ENCODE peak calls at places on chromosomes 6 and 20, in five cellular contexts. H, Z, E, T and L are unnamed samples.

GRCh38 chr20:23235173-23236027 is 115.2 kb upstream of the NXT1 start:
- DNase-seq in H (no peak), Z (peak), E (peak), T (no peak), L (no peak)

GRCh38 chr6:160972111-160972510 is 19.5 kb upstream of the MAP3K4 start:
- DNase-seq in H (no peak), Z (no peak), E (no peak), T (no peak), L (no peak)

GRCh38 chr6:153801917-153802316 is 237.1 kb upstream of the OPRM1 start:
- DNase-seq in H (no peak), Z (no peak), E (peak), T (no peak), L (no peak)

GRCh38 chr6:99819853-99820252 is 174.2 kb downstream of the MCHR2 start:
- DNase-seq in H (no peak), Z (no peak), E (no peak), T (no peak), L (no peak)

GRCh38 chr20:61940491-61940890 is 125.2 kb downstream of the TAF4 start:
- DNase-seq in H (no peak), Z (no peak), E (no peak), T (no peak), L (no peak)

GRCh38 chr20:46122071-46122470 is 4.0 kb downstream of the CD40 start:
- DNase-seq in H (peak), Z (no peak), E (no peak), T (no peak), L (no peak)

GRCh38 chr6:113856571-113857564 is at the start of gene MARCKS:
- DNase-seq in H (peak), Z (peak), E (peak), T (peak), L (peak)

GRCh38 chr6:47481806-47482205 is 4.2 kb downstream of the CD2AP start:
- DNase-seq in H (no peak), Z (no peak), E (no peak), T (no peak), L (no peak)

GRCh38 chr20:44211177-44212039 is 837 bp upstream of the OSER1 start:
- DNase-seq in H (peak), Z (no peak), E (no peak), T (no peak), L (no peak)

GRCh38 chr20:52622086-52622485 is 350.1 kb upstream of the TSHZ2 start:
- DNase-seq in H (no peak), Z (no peak), E (no peak), T (no peak), L (no peak)

GRCh38 chr20:21052241-21052640 is 53.9 kb downstream of the LINC00237 start:
- DNase-seq in H (no peak), Z (no peak), E (no peak), T (no peak), L (no peak)

GRCh38 chr6:22071655-22072054 is 225.2 kb downstream of the PRL start:
- DNase-seq in H (no peak), Z (no peak), E (peak), T (no peak), L (no peak)

GRCh38 chr6:30965140-30965601 is 18.3 kb upstream of the MUC21 start:
- DNase-seq in H (no peak), Z (no peak), E (no peak), T (no peak), L (no peak)

GRCh38 chr20:38242848-38243449 is 17.6 kb downstream of the KIAA1755 start:
- DNase-seq in H (no peak), Z (no peak), E (peak), T (no peak), L (no peak)

GRCh38 chr6:1122083-1122482 is 189.8 kb upstream of the FOXQ1 start:
- DNase-seq in H (no peak), Z (no peak), E (no peak), T (no peak), L (no peak)

GRCh38 chr6:1116149-1116548 is 195.7 kb upstream of the FOXQ1 start:
- DNase-seq in H (peak), Z (no peak), E (no peak), T (no peak), L (no peak)

GRCh38 chr6:1113921-1114320 is 198.0 kb upstream of the FOXQ1 start:
- DNase-seq in H (no peak), Z (no peak), E (no peak), T (no peak), L (no peak)

GRCh38 chr6:1118287-1118647 is 193.6 kb upstream of the FOXQ1 start:
- DNase-seq in H (no peak), Z (no peak), E (no peak), T (no peak), L (no peak)

GRCh38 chr6:1117530-1118286 is 194.2 kb upstream of the FOXQ1 start:
- DNase-seq in H (no peak), Z (no peak), E (no peak), T (no peak), L (no peak)
- TF ChIP-seq CTCF in H (no peak), Z (no peak), E (no peak), T (no peak), L (no peak)

DNA sequence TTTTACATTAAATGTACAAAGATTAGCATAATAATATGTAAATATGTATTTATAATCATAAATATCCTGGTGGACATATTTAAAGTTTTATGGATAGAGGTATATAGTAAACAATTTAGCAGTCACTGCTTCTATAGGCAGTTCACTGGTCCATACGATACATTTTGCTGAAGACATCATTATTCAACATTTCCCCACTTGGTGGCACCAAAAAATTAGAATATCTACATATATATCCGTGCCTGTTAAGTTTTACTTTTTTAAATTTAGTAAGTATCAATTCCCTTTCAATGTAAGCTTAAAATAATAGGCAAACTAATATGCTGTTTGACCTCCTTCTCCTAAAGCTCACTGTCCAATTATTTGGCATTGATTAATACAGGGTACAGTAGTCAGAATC is 64.2 kb downstream of the LMBRD1 start:
- DNase-seq in H (no peak), Z (no peak), E (no peak), T (no peak), L (no peak)
- TF ChIP-seq CTCF in H (no peak), Z (no peak), E (no peak), T (peak), L (no peak)

GRCh38 chr6:132259070-132259469 is 142.2 kb downstream of the MOXD1 start:
- DNase-seq in H (no peak), Z (peak), E (peak), T (no peak), L (no peak)
- TF ChIP-seq CTCF in H (no peak), Z (peak), E (peak), T (no peak), L (no peak)

GRCh38 chr20:48375804-48376203 is 452.0 kb downstream of the PREX1 start:
- DNase-seq in H (no peak), Z (no peak), E (no peak), T (no peak), L (no peak)
- TF ChIP-seq CTCF in H (no peak), Z (no peak), E (no peak), T (no peak), L (no peak)

DNA sequence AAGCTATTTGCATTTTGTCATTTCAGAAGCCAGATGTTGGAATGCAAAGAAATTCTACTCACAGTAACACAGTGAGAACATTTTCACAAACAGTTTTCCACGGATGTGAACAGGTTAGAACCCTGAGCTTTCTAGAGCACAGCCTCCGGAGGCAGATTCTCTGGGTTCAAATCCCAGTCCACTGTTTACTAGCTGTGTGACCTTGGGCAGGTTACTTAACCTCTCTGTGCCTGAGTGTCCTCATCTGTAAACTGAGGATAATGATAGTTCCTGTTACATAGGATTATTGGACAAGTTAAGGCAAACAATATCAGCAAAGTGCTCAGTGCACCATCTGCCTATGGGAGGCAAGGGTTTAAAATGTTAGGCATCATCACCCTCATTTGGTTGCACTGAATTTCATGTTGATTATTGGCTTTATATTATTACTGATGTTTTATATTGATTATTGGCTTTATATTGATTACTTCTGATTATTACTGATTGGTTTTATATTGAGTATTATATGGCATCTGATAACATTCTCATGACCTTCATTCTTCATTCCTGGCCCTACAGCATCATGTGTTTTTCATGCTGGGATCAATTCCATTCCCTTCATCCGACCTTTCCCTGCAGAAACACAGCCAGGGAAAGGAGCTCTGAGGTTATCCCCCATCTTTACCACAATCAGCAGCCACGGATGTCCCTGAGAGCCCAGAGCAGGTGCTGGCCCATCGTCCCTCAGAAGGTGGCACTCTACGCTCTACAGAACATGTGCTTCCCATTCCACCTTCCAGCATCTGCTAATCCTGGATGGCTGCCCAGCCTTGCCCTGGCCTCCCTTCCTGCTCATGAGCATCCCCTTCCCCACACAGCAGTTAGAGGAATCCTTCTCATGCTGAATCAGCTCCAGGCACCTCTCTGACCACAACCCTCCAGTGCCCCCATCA is 283.1 kb downstream of the PREX1 start:
- DNase-seq in H (no peak), Z (no peak), E (no peak), T (no peak), L (no peak)
- TF ChIP-seq CTCF in H (no peak), Z (no peak), E (no peak), T (no peak), L (no peak)

DNA sequence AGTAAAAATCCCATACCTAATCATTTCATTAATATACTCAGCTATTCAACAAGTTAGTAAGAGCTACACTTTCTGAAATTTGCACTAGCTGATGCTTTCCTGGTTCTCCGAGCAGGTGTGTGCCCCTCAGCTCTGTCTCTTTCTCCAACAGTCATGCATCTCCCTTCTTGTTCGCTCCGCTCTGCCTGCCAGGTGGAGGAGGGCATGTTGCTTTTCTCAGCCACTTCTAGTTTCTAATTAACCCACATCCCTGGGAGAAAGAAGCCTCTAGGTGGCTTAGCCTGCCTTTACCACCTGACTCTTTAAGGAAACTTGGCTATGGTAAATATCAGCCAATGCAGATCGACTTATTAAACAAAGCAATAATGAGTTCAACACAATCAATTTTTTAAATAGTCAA is 34.2 kb downstream of the LRFN2 start:
- DNase-seq in H (no peak), Z (no peak), E (no peak), T (no peak), L (no peak)
- TF ChIP-seq CTCF in H (no peak), Z (no peak), E (no peak), T (no peak), L (no peak)

GRCh38 chr6:51536728-51537127 is 550.7 kb downstream of the PKHD1 start:
- DNase-seq in H (no peak), Z (no peak), E (no peak), T (no peak), L (no peak)

GRCh38 chr6:51542466-51542865 is 544.9 kb downstream of the PKHD1 start:
- DNase-seq in H (no peak), Z (no peak), E (no peak), T (no peak), L (no peak)

DNA sequence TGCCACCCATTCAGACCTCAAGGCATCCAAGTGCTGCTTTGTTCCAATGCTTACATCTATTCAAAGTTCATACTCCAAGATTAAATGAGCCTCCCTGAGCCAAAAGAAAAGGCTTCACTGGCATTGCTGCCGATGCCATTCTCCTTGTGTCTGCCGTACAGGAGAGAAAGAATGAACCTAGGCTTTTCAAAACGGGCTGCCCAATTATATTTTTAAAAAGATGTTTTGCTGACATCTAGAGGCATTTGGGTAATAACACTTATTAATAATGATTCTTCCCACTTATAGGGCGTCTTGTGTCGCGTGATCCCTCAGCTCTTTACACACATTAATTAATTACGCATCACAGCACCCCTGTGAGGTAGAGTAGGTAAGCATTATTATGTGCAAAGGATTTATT is 545.6 kb downstream of the PKHD1 start:
- DNase-seq in H (no peak), Z (no peak), E (no peak), T (no peak), L (no peak)
- TF ChIP-seq CTCF in H (no peak), Z (no peak), E (no peak), T (no peak), L (no peak)

GRCh38 chr20:6636209-6637159 is 131.0 kb upstream of the BMP2 start:
- DNase-seq in H (no peak), Z (peak), E (peak), T (no peak), L (no peak)
- TF ChIP-seq CTCF in H (no peak), Z (peak), E (peak), T (peak), L (no peak)